ENCODE peak calls at places on chromosome 13, in six cellular contexts. H, Q, M, X, F and N are unnamed samples.

GRCh38 chr13:99314640-99315176 is 7.5 kb upstream of the GPR183 start:
- DNase-seq in M (no peak), F (no peak), X (no peak), Q (no peak), H (no peak), N (no peak)

GRCh38 chr13:105370011-105370645 is 1165.3 kb downstream of the EFNB2 start:
- DNase-seq in X (no peak), M (no peak), Q (peak), H (no peak), F (no peak), N (no peak)

GRCh38 chr13:65909501-65909900 is 1320.6 kb downstream of the PCDH9 start:
- DNase-seq in M (no peak), Q (no peak), H (no peak), X (no peak), F (no peak), N (no peak)

GRCh38 chr13:100235311-100235901 is 146.5 kb downstream of the PCCA start:
- DNase-seq in F (no peak), Q (peak), X (no peak), M (no peak), H (peak), N (peak)

GRCh38 chr13:74250738-74251190 is 116.6 kb upstream of the KLF12 start:
- DNase-seq in Q (peak), X (no peak), F (no peak), M (no peak), H (peak), N (no peak)

GRCh38 chr13:113091891-113092775 is 13.5 kb upstream of the F7 start:
- DNase-seq in H (no peak), F (no peak), Q (no peak), M (no peak), X (no peak), N (no peak)

GRCh38 chr13:114130708-114131580 is 1.5 kb downstream of the RASA3 start:
- DNase-seq in M (no peak), X (no peak), H (peak), F (peak), Q (peak), N (no peak)

GRCh38 chr13:53694814-53695533 is 666.4 kb downstream of the OLFM4 start:
- DNase-seq in Q (no peak), X (no peak), F (no peak), H (no peak), M (no peak), N (no peak)

GRCh38 chr13:21124853-21125252 is 51.5 kb downstream of the SKA3 start:
- DNase-seq in X (no peak), F (no peak), H (peak), Q (peak), M (no peak), N (no peak)

GRCh38 chr13:97521726-97522125 is 87.8 kb downstream of the RAP2A start:
- DNase-seq in X (no peak), Q (no peak), H (no peak), M (no peak), F (no peak), N (no peak)

GRCh38 chr13:46321494-46322225 is 65.4 kb downstream of the RUBCNL start:
- DNase-seq in X (peak), H (peak), F (peak), M (peak), Q (peak), N (peak)

GRCh38 chr13:107205318-107206112 is 637.6 kb upstream of the ARGLU1 start:
- DNase-seq in M (peak), H (peak), X (peak), Q (peak), F (peak), N (peak)

GRCh38 chr13:80873589-80873988 is 532.7 kb upstream of the SPRY2 start:
- DNase-seq in F (no peak), Q (no peak), M (no peak), H (no peak), X (no peak), N (no peak)

GRCh38 chr13:21458457-21458815 is 667 bp downstream of the ZDHHC20 start:
- DNase-seq in Q (peak), F (peak), H (peak), X (peak), M (peak), N (no peak)

GRCh38 chr13:24008679-24009078 is 111.4 kb upstream of the C1QTNF9B start:
- DNase-seq in Q (no peak), M (no peak), X (no peak), H (peak), F (no peak), N (no peak)

GRCh38 chr13:109783815-109784589 is 2.4 kb downstream of the IRS2 start:
- DNase-seq in F (no peak), X (no peak), H (no peak), Q (no peak), M (no peak), N (no peak)

GRCh38 chr13:31797154-31797775 is 57.9 kb downstream of the RXFP2 start:
- DNase-seq in M (no peak), X (no peak), H (peak), Q (peak), F (no peak), N (no peak)

GRCh38 chr13:74093691-74094090 is 40.5 kb downstream of the KLF12 start:
- DNase-seq in F (no peak), X (no peak), M (no peak), Q (no peak), H (peak), N (no peak)

GRCh38 chr13:111919826-111920225 is 147.1 kb upstream of the SOX1 start:
- DNase-seq in M (no peak), X (no peak), Q (no peak), H (no peak), F (no peak), N (no peak)

GRCh38 chr13:45269204-45269603 is 68.4 kb upstream of the KCTD4 start:
- DNase-seq in F (no peak), M (no peak), Q (peak), X (no peak), H (no peak), N (no peak)

GRCh38 chr13:39039033-39039432 is 777 bp downstream of the NHLRC3 start:
- DNase-seq in M (no peak), F (no peak), X (no peak), Q (no peak), H (no peak), N (no peak)

GRCh38 chr13:29908411-29908810 is 58.0 kb upstream of the UBL3 start:
- DNase-seq in M (no peak), Q (peak), H (peak), F (no peak), X (no peak), N (no peak)

GRCh38 chr13:97257800-97258799 is 36.0 kb downstream of the MBNL2 start:
- DNase-seq in Q (peak), X (no peak), F (no peak), M (no peak), H (peak), N (no peak)

GRCh38 chr13:105773887-105774538 is 761.4 kb downstream of the EFNB2 start:
- DNase-seq in Q (peak), X (no peak), F (no peak), M (no peak), H (no peak), N (no peak)

GRCh38 chr13:94481966-94482365 is 2.5 kb upstream of the DCT start:
- DNase-seq in H (peak), X (no peak), M (no peak), Q (peak), F (no peak), N (no peak)

GRCh38 chr13:96994030-96994848 is at the start of gene OXGR1:
- DNase-seq in X (no peak), Q (no peak), F (no peak), H (peak), M (peak), N (no peak)

GRCh38 chr13:33016414-33017409 is at the start of gene KL:
- DNase-seq in M (peak), H (no peak), X (no peak), F (peak), Q (no peak), N (no peak)

GRCh38 chr13:102351486-102351885 is 50.4 kb downstream of the FGF14 start:
- DNase-seq in Q (no peak), F (no peak), H (no peak), M (no peak), X (no peak), N (no peak)

GRCh38 chr13:32309812-32310706 is 5.1 kb downstream of the ZAR1L start:
- DNase-seq in H (peak), Q (peak), X (no peak), F (peak), M (no peak), N (peak)

GRCh38 chr13:48493076-48493765 is 39.7 kb downstream of the RCBTB2 start:
- DNase-seq in F (no peak), H (no peak), M (no peak), X (no peak), Q (peak), N (no peak)

GRCh38 chr13:114148521-114148855 is 16.1 kb upstream of the RASA3 start:
- DNase-seq in H (no peak), Q (no peak), F (peak), X (peak), M (no peak), N (peak)

GRCh38 chr13:112105884-112106283 is 38.9 kb downstream of the SOX1 start:
- DNase-seq in X (no peak), Q (no peak), H (no peak), M (no peak), F (no peak), N (no peak)